ENCODE peak calls at places on chromosome 7, in seven cellular contexts. S, Y, T, G, X, V and R are unnamed samples.

GRCh38 chr7:27175005-27175625 is 995 bp upstream of the HOXA10 start:
- DNase-seq in S (peak), Y (no peak), T (no peak), G (no peak), X (no peak), V (no peak), R (peak)

GRCh38 chr7:82050134-82050533 is 280.3 kb upstream of the HGF start:
- DNase-seq in S (no peak), Y (no peak), T (no peak), G (no peak), X (peak), V (no peak), R (peak)

GRCh38 chr7:45682358-45682735 is 108.2 kb downstream of the ADCY1 start:
- DNase-seq in S (no peak), Y (no peak), T (no peak), G (no peak), X (no peak), V (no peak), R (no peak)

GRCh38 chr7:149875396-149875795 is 1.6 kb downstream of the ATP6V0E2 start:
- DNase-seq in S (no peak), Y (no peak), T (no peak), G (no peak), X (no peak), V (no peak), R (no peak)

GRCh38 chr7:15747187-15748111 is 61.0 kb upstream of the MEOX2 start:
- DNase-seq in S (no peak), Y (no peak), T (no peak), G (no peak), X (no peak), V (no peak), R (no peak)

GRCh38 chr7:27154369-27154768 is 2.0 kb upstream of the HOXA3 start:
- DNase-seq in S (no peak), Y (no peak), T (no peak), G (no peak), X (no peak), V (no peak), R (no peak)

GRCh38 chr7:13179775-13180448 is 492.5 kb downstream of the ARL4A start:
- DNase-seq in S (no peak), Y (no peak), T (no peak), G (no peak), X (no peak), V (no peak), R (no peak)

GRCh38 chr7:7484072-7484471 is 51.6 kb downstream of the COL28A1 start:
- DNase-seq in S (no peak), Y (no peak), T (no peak), G (no peak), X (no peak), V (no peak), R (no peak)

GRCh38 chr7:148501707-148502139 is 88.8 kb upstream of the C7orf33 start:
- DNase-seq in S (no peak), Y (no peak), T (no peak), G (peak), X (peak), V (peak), R (no peak)

GRCh38 chr7:27616186-27616491 is 46.5 kb downstream of the HIBADH start:
- DNase-seq in S (no peak), Y (no peak), T (no peak), G (no peak), X (no peak), V (no peak), R (no peak)

GRCh38 chr7:2224934-2225333 is 7.8 kb downstream of the MAD1L1 start:
- DNase-seq in S (no peak), Y (no peak), T (no peak), G (no peak), X (no peak), V (no peak), R (no peak)

GRCh38 chr7:44273681-44274622 is 51.4 kb downstream of the CAMK2B start:
- DNase-seq in S (peak), Y (no peak), T (no peak), G (no peak), X (no peak), V (peak), R (no peak)

GRCh38 chr7:44307905-44308740 is 17.3 kb downstream of the CAMK2B start:
- DNase-seq in S (peak), Y (no peak), T (no peak), G (no peak), X (no peak), V (no peak), R (no peak)

GRCh38 chr7:133645870-133646492 is 393.1 kb downstream of the EXOC4 start:
- DNase-seq in S (no peak), Y (no peak), T (peak), G (no peak), X (peak), V (no peak), R (peak)

GRCh38 chr7:151120896-151121295 is 34.6 kb downstream of the AGAP3 start:
- DNase-seq in S (no peak), Y (no peak), T (no peak), G (no peak), X (no peak), V (no peak), R (no peak)